ENCODE peak calls at places on chromosomes 16 and 17, in six cellular contexts. Q, M, G, U, K and N are unnamed samples.

GRCh38 chr16:23206986-23207385 is 24.4 kb downstream of the SCNN1G start:
- DNase-seq in Q (no peak), M (no peak), G (no peak), U (no peak), K (no peak), N (no peak)

GRCh38 chr16:51535591-51535990 is 384.5 kb upstream of the SALL1 start:
- DNase-seq in Q (no peak), M (no peak), G (no peak), U (no peak), K (no peak), N (no peak)

GRCh38 chr16:10114411-10114810 is 67.8 kb downstream of the GRIN2A start:
- DNase-seq in Q (no peak), M (no peak), G (peak; percentile 35), U (no peak), K (no peak), N (peak; percentile 10)

GRCh38 chr16:88695218-88695617 is 8.9 kb upstream of the SNAI3 start:
- DNase-seq in Q (no peak), M (no peak), G (no peak), U (no peak), K (no peak), N (no peak)

GRCh38 chr17:58329035-58329807 is 626 bp upstream of the TSPOAP1 start:
- DNase-seq in Q (peak; percentile 82), M (no peak), G (peak; percentile 32), U (no peak), K (no peak), N (no peak)

GRCh38 chr17:58059141-58059540 is 24.1 kb upstream of the DYNLL2 start:
- DNase-seq in Q (no peak), M (no peak), G (no peak), U (no peak), K (no peak), N (no peak)

GRCh38 chr16:67928561-67929364 is 2.9 kb downstream of the CTRL start:
- DNase-seq in Q (peak; percentile 41), M (peak; percentile 81), G (peak; percentile 75), U (peak; percentile 62), K (peak; percentile 82), N (peak; percentile 73)

GRCh38 chr17:64262125-64262421 is 987 bp downstream of the TEX2 start:
- DNase-seq in Q (no peak), M (no peak), G (no peak), U (no peak), K (no peak), N (no peak)

GRCh38 chr16:88382491-88383400 is at the start of gene ZNF469:
- DNase-seq in Q (no peak), M (peak; percentile 52), G (peak; percentile 45), U (no peak), K (no peak), N (peak; percentile 12)